ENCODE peak calls at places on chromosomes 16 and 17, in eight cellular contexts. N is GF-D8; Z is T-helper 1 cell; M is T1000; X is stimulated activated naive B cell treated with anti-CD40 and anti-IgM and Interleukin-4, amounts not matched to agents 10 μg/mL and 1 μg/mL and 100 μg/mL, for 72 hours; T is stimulated activated CD8-positive, alpha-beta memory T cell treated with anti-CD3 and anti-CD28 coated beads, Interleukin-2, amount 100 ng/mL, for 1 hour; O is GM12865; W is HuH-7.5. C is an unnamed sample.

GRCh38 chr16:7335991-7336634 is 3.5 kb downstream of the RBFOX1 start:
- DNase-seq in N (no peak), Z (no peak), M (no peak), X (no peak), T (no peak), O (no peak), W (no peak), C (no peak)

GRCh38 chr17:5877948-5878347 is 192.2 kb upstream of the WSCD1 start:
- DNase-seq in N (no peak), Z (no peak), M (no peak), X (no peak), T (no peak), O (no peak), W (no peak), C (no peak)

GRCh38 chr16:88318091-88318494 is 64.7 kb upstream of the ZNF469 start:
- DNase-seq in N (no peak), Z (no peak), M (no peak), X (no peak), T (no peak), O (no peak), W (no peak), C (no peak)

GRCh38 chr16:78984324-78984723 is 616.2 kb downstream of the MAF start:
- DNase-seq in N (no peak), Z (no peak), M (no peak), X (no peak), T (no peak), O (no peak), W (no peak), C (no peak)

GRCh38 chr17:40540448-40540847 is 24.8 kb downstream of the CCR7 start:
- DNase-seq in N (no peak), Z (no peak), M (no peak), X (no peak), T (no peak), O (no peak), W (no peak), C (no peak)

GRCh38 chr17:81422776-81423697 is 27.8 kb downstream of the BAHCC1 start:
- DNase-seq in N (no peak), Z (no peak), M (peak), X (no peak), T (no peak), O (no peak), W (no peak), C (no peak)

GRCh38 chr16:87231295-87231694 is 85.9 kb downstream of the C16orf95 start:
- DNase-seq in N (no peak), Z (no peak), M (no peak), X (no peak), T (no peak), O (no peak), W (no peak), C (no peak)

GRCh38 chr17:49968380-49969133 is 433 bp upstream of the DLX4 start:
- DNase-seq in N (peak), Z (peak), M (peak), X (peak), T (peak), O (peak), W (peak), C (peak)

GRCh38 chr17:47896672-47897490 is 845 bp downstream of the SP2 start:
- DNase-seq in N (no peak), Z (no peak), M (no peak), X (no peak), T (no peak), O (no peak), W (no peak), C (no peak)

GRCh38 chr16:54588026-54588425 is 301.4 kb upstream of the IRX3 start:
- DNase-seq in N (no peak), Z (no peak), M (no peak), X (no peak), T (no peak), O (no peak), W (no peak), C (no peak)

GRCh38 chr16:61471737-61472136 is 564.5 kb downstream of the CDH8 start:
- DNase-seq in N (no peak), Z (no peak), M (no peak), X (no peak), T (no peak), O (no peak), W (no peak), C (no peak)

GRCh38 chr17:42378597-42379594 is 9.3 kb downstream of the STAT3 start:
- DNase-seq in N (no peak), Z (no peak), M (no peak), X (no peak), T (no peak), O (peak), W (no peak), C (peak)

GRCh38 chr17:62735027-62735651 is 73.0 kb downstream of the MARCHF10 start:
- DNase-seq in N (no peak), Z (no peak), M (no peak), X (no peak), T (no peak), O (no peak), W (no peak), C (no peak)

GRCh38 chr17:82023447-82024241 is 539 bp downstream of the LRRC45 start:
- DNase-seq in N (peak), Z (no peak), M (no peak), X (no peak), T (no peak), O (peak), W (peak), C (peak)

GRCh38 chr16:82848013-82848412 is 221.2 kb downstream of the CDH13 start:
- DNase-seq in N (no peak), Z (no peak), M (no peak), X (no peak), T (no peak), O (no peak), W (no peak), C (no peak)

GRCh38 chr16:49442805-49443204 is 69.2 kb downstream of the C16orf78 start:
- DNase-seq in N (no peak), Z (no peak), M (no peak), X (no peak), T (no peak), O (no peak), W (no peak), C (no peak)

GRCh38 chr17:46732754-46733398 is 85.6 kb downstream of the WNT3 start:
- DNase-seq in N (no peak), Z (no peak), M (no peak), X (no peak), T (no peak), O (no peak), W (no peak), C (no peak)

GRCh38 chr16:23920899-23921298 is 85.1 kb downstream of the PRKCB start:
- DNase-seq in N (no peak), Z (no peak), M (no peak), X (no peak), T (no peak), O (no peak), W (no peak), C (no peak)

GRCh38 chr17:46264456-46265198 is 30.3 kb upstream of the LRRC37A start:
- DNase-seq in N (no peak), Z (peak), M (no peak), X (no peak), T (no peak), O (no peak), W (peak), C (no peak)

GRCh38 chr16:9338068-9338467 is 246.6 kb downstream of the HAPSTR1 start:
- DNase-seq in N (no peak), Z (no peak), M (no peak), X (no peak), T (no peak), O (no peak), W (no peak), C (no peak)